ENCODE peak calls at places on chromosomes 16 and 17, in eight cellular contexts. Q, I, G, R, F, T, K and S are unnamed samples.

GRCh38 chr17:12301551-12301950 is 280.9 kb downstream of the MAP2K4 start:
- DNase-seq in Q (no peak), R (no peak), T (no peak), G (no peak), K (no peak), F (no peak), I (no peak), S (no peak)

GRCh38 chr16:80254970-80255369 is 285.8 kb upstream of the DYNLRB2 start:
- DNase-seq in K (no peak), Q (no peak), T (no peak), R (no peak), G (no peak), F (no peak), I (no peak), S (no peak)

GRCh38 chr16:24776486-24777220 is 47.2 kb downstream of the TNRC6A start:
- DNase-seq in I (no peak), K (no peak), G (no peak), Q (no peak), R (no peak), F (no peak), T (no peak), S (no peak)

GRCh38 chr17:4751925-4752324 is 12.2 kb upstream of the CXCL16 start:
- DNase-seq in R (peak), I (no peak), K (no peak), T (no peak), G (no peak), F (no peak), Q (no peak), S (no peak)

GRCh38 chr16:89087922-89088321 is 5.7 kb upstream of the ACSF3 start:
- DNase-seq in G (no peak), I (no peak), R (no peak), Q (no peak), T (no peak), K (no peak), F (no peak), S (no peak)

GRCh38 chr17:2964028-2964356 is 99.4 kb downstream of the OR1D5 start:
- DNase-seq in K (no peak), Q (no peak), G (no peak), I (no peak), R (no peak), F (no peak), T (no peak), S (no peak)

GRCh38 chr17:38547439-38547838 is 58.3 kb downstream of the SRCIN1 start:
- DNase-seq in R (no peak), F (no peak), G (no peak), T (no peak), I (no peak), K (no peak), Q (no peak), S (no peak)

GRCh38 chr17:75842963-75843576 is 1.1 kb downstream of the UNC13D start:
- DNase-seq in Q (no peak), K (no peak), I (no peak), R (no peak), T (no peak), G (no peak), F (no peak), S (no peak)

GRCh38 chr17:44556114-44556853 is 1.0 kb upstream of the FZD2 start:
- DNase-seq in G (peak), R (peak), Q (no peak), K (peak), I (no peak), T (no peak), F (no peak), S (no peak)

GRCh38 chr16:30659507-30660423 is 1.5 kb downstream of the FBRS start:
- DNase-seq in T (peak), I (no peak), F (no peak), K (no peak), R (peak), G (no peak), Q (peak), S (no peak)

GRCh38 chr17:9932481-9932880 is 27.4 kb upstream of the RCVRN start:
- DNase-seq in F (no peak), K (no peak), Q (no peak), I (no peak), G (no peak), R (no peak), T (no peak), S (no peak)

GRCh38 chr17:77644981-77645380 is 313.5 kb upstream of the TNRC6C start:
- DNase-seq in G (no peak), Q (peak), K (no peak), R (no peak), T (peak), I (no peak), F (no peak), S (peak)

GRCh38 chr17:30805944-30806456 is 18.5 kb downstream of the CRLF3 start:
- DNase-seq in Q (no peak), T (no peak), I (no peak), F (no peak), G (no peak), K (no peak), R (no peak), S (no peak)